ENCODE peak calls at places on chromosomes 16 and 17, in four cellular contexts. N is H1, G is GM12878, T is HepG2. U is an unnamed sample.

GRCh38 chr17:43908111-43908721 is 880 bp upstream of the MPP2 start:
- DNase-seq in T (no peak), G (no peak), N (no peak), U (peak)

GRCh38 chr16:87956771-87957279 is 5.6 kb downstream of the BANP start:
- DNase-seq in N (no peak), G (no peak), T (peak), U (no peak)

GRCh38 chr17:49361129-49361901 is 735 bp downstream of the ZNF652 start:
- DNase-seq in N (no peak), G (peak), T (peak), U (no peak)

GRCh38 chr16:660459-661183 is 7.3 kb upstream of the RHOT2 start:
- DNase-seq in N (no peak), T (no peak), G (peak), U (peak)

GRCh38 chr17:70006159-70006558 is 68.9 kb upstream of the KCNJ16 start:
- DNase-seq in N (no peak), G (no peak), T (no peak), U (no peak)

GRCh38 chr17:5699789-5700188 is 115.5 kb upstream of the NLRP1 start:
- DNase-seq in N (no peak), G (no peak), T (no peak), U (peak)

GRCh38 chr17:79678091-79678731 is 52.5 kb upstream of the ENPP7 start:
- DNase-seq in G (no peak), N (no peak), T (no peak), U (no peak)

GRCh38 chr17:17175917-17176316 is 30.2 kb downstream of the PLD6 start:
- DNase-seq in G (no peak), T (no peak), N (no peak), U (no peak)

GRCh38 chr16:66058181-66058580 is 308.3 kb upstream of the CDH5 start:
- DNase-seq in N (no peak), T (no peak), G (no peak), U (no peak)

GRCh38 chr17:3926860-3927627 is 10.8 kb upstream of the P2RX1 start:
- DNase-seq in T (peak), G (no peak), N (no peak), U (no peak)

GRCh38 chr17:42281571-42282096 is 5.4 kb upstream of the STAT5B start:
- DNase-seq in N (no peak), T (no peak), G (no peak), U (no peak)

GRCh38 chr16:1296688-1297412 is 12.6 kb upstream of the UBE2I start:
- DNase-seq in G (no peak), T (peak), N (no peak), U (no peak)

GRCh38 chr16:86566966-86567700 is 504 bp downstream of the FOXC2 start:
- DNase-seq in N (no peak), G (no peak), T (no peak), U (no peak)

GRCh38 chr17:83183951-83184506 is 104.6 kb downstream of the METRNL start:
- DNase-seq in T (no peak), N (no peak), G (no peak), U (no peak)

GRCh38 chr17:41811549-41812175 is at the start of gene P3H4:
- DNase-seq in N (no peak), T (peak), G (no peak), U (no peak)

GRCh38 chr17:28272166-28272565 is 46.8 kb upstream of the TMEM97 start:
- DNase-seq in T (no peak), N (no peak), G (no peak), U (no peak)

GRCh38 chr17:80101946-80102706 is 745 bp downstream of the GAA start:
- DNase-seq in G (no peak), N (no peak), T (peak), U (no peak)

GRCh38 chr17:30290696-30291570 is 811 bp downstream of the BLMH start:
- DNase-seq in G (no peak), T (peak), N (no peak), U (peak)

GRCh38 chr16:55021595-55022475 is 91.2 kb downstream of the IRX5 start:
- DNase-seq in G (no peak), T (peak), N (peak), U (no peak)

GRCh38 chr17:44540246-44541084 is 16.8 kb upstream of the FZD2 start:
- DNase-seq in N (no peak), T (no peak), G (no peak), U (no peak)

GRCh38 chr16:48382131-48382530 is 3.1 kb downstream of the SIAH1 start:
- DNase-seq in T (no peak), N (no peak), G (no peak), U (no peak)

GRCh38 chr16:72666267-72666666 is 381.7 kb downstream of the ZFHX3 start:
- DNase-seq in N (no peak), T (no peak), G (no peak), U (no peak)

GRCh38 chr17:77440571-77440981 is 299.8 kb downstream of the SEC14L1 start:
- DNase-seq in T (no peak), G (no peak), N (no peak), U (no peak)

GRCh38 chr17:77437747-77438146 is 297.0 kb downstream of the SEC14L1 start:
- DNase-seq in G (no peak), N (no peak), T (no peak), U (no peak)

GRCh38 chr17:77438241-77439204 is 297.8 kb downstream of the SEC14L1 start:
- DNase-seq in T (no peak), G (no peak), N (no peak), U (no peak)

GRCh38 chr17:77441130-77441920 is 300.6 kb downstream of the SEC14L1 start:
- DNase-seq in N (no peak), T (no peak), G (peak), U (no peak)

GRCh38 chr17:77439382-77440013 is 298.7 kb downstream of the SEC14L1 start:
- DNase-seq in T (no peak), N (no peak), G (no peak), U (no peak)
- TF ChIP-seq SUZ12 in T (no peak), N (no peak), G (no peak), U (no peak)

GRCh38 chr17:67212716-67213417 is 32.1 kb downstream of the HELZ start:
- DNase-seq in N (no peak), T (no peak), G (no peak), U (no peak)

GRCh38 chr17:67211742-67212141 is 33.3 kb downstream of the HELZ start:
- DNase-seq in N (no peak), T (peak), G (no peak), U (no peak)

GRCh38 chr17:67215991-67216421 is 29.0 kb downstream of the HELZ start:
- DNase-seq in N (no peak), T (peak), G (no peak), U (no peak)

GRCh38 chr17:67210915-67211314 is 34.1 kb downstream of the HELZ start:
- DNase-seq in N (no peak), G (no peak), T (no peak), U (no peak)

GRCh38 chr17:67212231-67212630 is 32.8 kb downstream of the HELZ start:
- DNase-seq in G (no peak), T (no peak), N (no peak), U (no peak)
- H3K9ac ChIP-seq in G (no peak), T (no peak), N (no peak), U (no peak)

GRCh38 chr16:77459534-77460412 is 24.9 kb upstream of the ADAMTS18 start:
- DNase-seq in G (no peak), N (no peak), T (no peak), U (no peak)
- TF ChIP-seq SUZ12 in G (no peak), N (no peak), T (no peak), U (no peak)

GRCh38 chr17:71791311-71791710 is 329.5 kb upstream of the SOX9 start:
- DNase-seq in G (no peak), T (no peak), N (no peak), U (no peak)
- H3K9ac ChIP-seq in G (no peak), T (no peak), N (no peak), U (no peak)

GRCh38 chr17:64264891-64265290 is 1.8 kb upstream of the TEX2 start:
- DNase-seq in G (no peak), N (no peak), T (no peak), U (no peak)
- TF ChIP-seq SUZ12 in G (no peak), N (no peak), T (no peak), U (no peak)

GRCh38 chr17:75524269-75524970 is 1.1 kb upstream of the LLGL2 start:
- DNase-seq in N (no peak), T (no peak), G (no peak), U (no peak)

GRCh38 chr17:75525806-75526554 is 483 bp downstream of the LLGL2 start:
- DNase-seq in G (no peak), N (no peak), T (peak), U (no peak)

GRCh38 chr17:75524971-75525805 is at the start of gene LLGL2:
- DNase-seq in T (peak), N (no peak), G (no peak), U (peak)

GRCh38 chr17:75523647-75524046 is 1.9 kb upstream of the LLGL2 start:
- DNase-seq in N (no peak), T (no peak), G (no peak), U (no peak)

DNA sequence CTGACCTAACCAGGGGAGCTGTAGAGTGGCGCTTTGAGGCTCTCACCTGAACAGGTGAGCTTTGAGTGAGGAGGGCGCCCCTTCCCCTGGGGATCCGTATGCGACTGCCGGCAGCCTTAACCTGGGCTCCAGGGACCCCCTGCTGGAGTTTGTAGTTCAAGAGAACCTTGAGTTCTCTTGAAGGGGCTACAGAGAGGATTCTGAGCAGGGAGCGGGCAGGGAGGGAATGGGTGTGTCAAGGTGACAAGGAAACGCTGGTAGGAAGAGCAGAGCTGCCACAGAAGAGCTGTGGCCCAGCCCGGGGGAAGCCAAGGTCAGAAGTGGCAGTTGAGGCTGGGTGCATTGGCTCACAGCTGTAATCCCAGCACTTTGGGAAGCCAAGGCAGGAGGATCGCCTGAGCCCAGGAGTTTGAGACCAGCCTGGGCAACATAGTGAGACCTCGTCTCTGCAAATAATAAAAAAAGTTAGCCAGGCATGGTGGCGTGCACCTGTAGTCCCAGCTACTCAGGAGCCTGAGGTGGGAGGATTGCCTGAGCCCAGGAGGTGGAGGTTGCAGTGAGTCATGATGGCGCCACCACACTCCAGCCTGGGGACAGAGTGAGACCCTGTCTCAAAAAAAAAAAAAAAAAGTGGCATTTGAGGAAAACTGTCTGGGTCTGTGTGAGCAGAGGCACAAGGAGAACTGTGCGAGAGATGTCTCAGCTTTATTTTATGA is 1.2 kb downstream of the LLGL2 start:
- DNase-seq in G (no peak), N (no peak), T (no peak), U (no peak)
- H3K9ac ChIP-seq in G (no peak), N (no peak), T (peak), U (peak)